ENCODE peak calls at places on chromosome 21, in ten cellular contexts. V, A, U, D, L, R, M, Q, K and F are unnamed samples.

GRCh38 chr21:36504067-36505058 is 24.4 kb upstream of the CLDN14 start:
- DNase-seq in L (no peak), A (no peak), M (peak; percentile 54), R (peak; percentile 51), U (peak; percentile 0), K (peak; percentile 12), Q (no peak), D (no peak), V (no peak), F (peak; percentile 50)

GRCh38 chr21:42013338-42013737 is 3.2 kb upstream of the ZBTB21 start:
- DNase-seq in V (no peak), U (peak; percentile 41), M (no peak), A (no peak), K (no peak), Q (no peak), L (no peak), R (no peak), D (no peak), F (no peak)

GRCh38 chr21:40846566-40847411 is at the start of gene DSCAM:
- DNase-seq in L (no peak), D (no peak), R (peak; percentile 32), Q (peak; percentile 86), V (no peak), A (no peak), U (no peak), K (no peak), M (no peak), F (no peak)

GRCh38 chr21:26846036-26846931 is 1.1 kb upstream of the ADAMTS1 start:
- DNase-seq in R (peak; percentile 14), L (peak; percentile 93), Q (peak; percentile 90), M (no peak), V (no peak), U (no peak), K (no peak), A (no peak), D (no peak), F (no peak)

GRCh38 chr21:28899220-28899619 is 93.5 kb downstream of the LTN1 start:
- DNase-seq in U (no peak), A (no peak), M (no peak), D (no peak), K (no peak), L (no peak), Q (no peak), V (no peak), R (no peak), F (no peak)

GRCh38 chr21:43364851-43365424 is 62.0 kb downstream of the SIK1 start:
- DNase-seq in U (no peak), L (no peak), Q (no peak), A (no peak), K (no peak), M (no peak), R (peak; percentile 65), V (no peak), D (no peak), F (no peak)

GRCh38 chr21:35377505-35378090 is 328.5 kb upstream of the RUNX1 start:
- DNase-seq in V (no peak), L (no peak), R (no peak), A (no peak), D (no peak), Q (no peak), K (no peak), M (no peak), U (no peak), F (no peak)

GRCh38 chr21:32414579-32415358 is 2.3 kb downstream of the EVA1C start:
- DNase-seq in U (no peak), K (no peak), D (no peak), R (no peak), M (no peak), V (no peak), L (no peak), Q (no peak), A (no peak), F (no peak)

GRCh38 chr21:45834026-45834715 is 147.4 kb upstream of the COL6A1 start:
- DNase-seq in V (no peak), U (no peak), K (no peak), Q (no peak), A (no peak), D (no peak), L (no peak), R (no peak), M (no peak), F (no peak)

GRCh38 chr21:46000731-46001641 is 19.4 kb downstream of the COL6A1 start:
- DNase-seq in A (no peak), U (no peak), D (no peak), Q (peak; percentile 54), K (no peak), L (peak; percentile 33), M (no peak), V (no peak), R (no peak), F (no peak)

GRCh38 chr21:32001390-32001789 is 128.6 kb downstream of the HUNK start:
- DNase-seq in U (no peak), A (no peak), M (no peak), V (no peak), R (peak; percentile 28), K (no peak), D (no peak), L (no peak), Q (no peak), F (no peak)

GRCh38 chr21:17925000-17925610 is 105.9 kb upstream of the C21orf91 start:
- DNase-seq in Q (peak; percentile 83), L (no peak), U (peak; percentile 38), D (no peak), M (peak; percentile 70), K (peak; percentile 31), V (no peak), R (peak; percentile 91), A (peak; percentile 19), F (peak; percentile 50)

GRCh38 chr21:27126140-27126539 is 159.3 kb upstream of the ADAMTS5 start:
- DNase-seq in L (no peak), M (no peak), K (no peak), D (no peak), Q (no peak), A (no peak), R (no peak), V (no peak), U (no peak), F (no peak)

GRCh38 chr21:36079010-36079649 is 9.3 kb downstream of the CBR1 start:
- DNase-seq in A (peak; percentile 43), D (no peak), K (no peak), V (peak; percentile 41), U (no peak), M (no peak), L (peak; percentile 38), R (no peak), Q (no peak), F (no peak)

GRCh38 chr21:35015435-35016024 is 33.6 kb downstream of the RUNX1 start:
- DNase-seq in M (no peak), L (no peak), K (no peak), Q (peak; percentile 5), A (no peak), U (no peak), V (no peak), R (no peak), D (no peak), F (no peak)

GRCh38 chr21:32886339-32886738 is 114.8 kb upstream of the PAXBP1 start:
- DNase-seq in D (no peak), K (no peak), M (peak; percentile 55), L (no peak), A (peak; percentile 20), U (no peak), V (no peak), R (no peak), Q (no peak), F (peak; percentile 73)

GRCh38 chr21:45377866-45378257 is 27.1 kb upstream of the COL18A1 start:
- DNase-seq in M (no peak), L (no peak), R (no peak), A (no peak), V (no peak), Q (no peak), U (no peak), D (no peak), K (no peak), F (no peak)

GRCh38 chr21:45264919-45265515 is 22.7 kb downstream of the POFUT2 start:
- DNase-seq in R (no peak), L (peak; percentile 15), D (no peak), A (no peak), Q (peak; percentile 35), M (no peak), U (no peak), K (no peak), V (peak; percentile 27), F (no peak)

GRCh38 chr21:38925923-38926322 is 120.2 kb downstream of the ETS2 start:
- DNase-seq in L (peak; percentile 74), K (no peak), U (no peak), R (no peak), Q (no peak), A (no peak), D (no peak), V (no peak), M (peak; percentile 42), F (peak; percentile 31)

GRCh38 chr21:35764586-35764985 is 295.7 kb downstream of the SETD4 start:
- DNase-seq in V (no peak), L (no peak), U (no peak), D (no peak), A (no peak), M (no peak), Q (no peak), K (no peak), R (no peak), F (no peak)

GRCh38 chr21:42191978-42192595 is 26.9 kb upstream of the ABCG1 start:
- DNase-seq in D (no peak), V (no peak), M (no peak), A (no peak), K (no peak), R (no peak), Q (no peak), L (no peak), U (no peak), F (no peak)

GRCh38 chr21:18529253-18529652 is 125.7 kb upstream of the TMPRSS15 start:
- DNase-seq in R (peak; percentile 58), K (no peak), V (no peak), Q (no peak), U (peak; percentile 5), L (no peak), M (no peak), A (no peak), D (peak; percentile 76), F (no peak)

GRCh38 chr21:31730687-31731111 is 1.2 kb downstream of the SCAF4 start:
- DNase-seq in L (no peak), R (peak; percentile 83), D (no peak), A (no peak), Q (peak; percentile 88), M (no peak), K (no peak), V (no peak), U (no peak), F (peak; percentile 17)

GRCh38 chr21:15061747-15062146 is 3.1 kb downstream of the NRIP1 start:
- DNase-seq in L (no peak), M (no peak), U (no peak), K (no peak), R (peak; percentile 57), D (no peak), V (no peak), A (no peak), Q (no peak), F (no peak)

GRCh38 chr21:21860888-21861287 is 862.7 kb downstream of the NCAM2 start:
- DNase-seq in U (no peak), D (no peak), V (no peak), L (no peak), K (no peak), M (no peak), A (no peak), Q (no peak), R (no peak), F (no peak)

GRCh38 chr21:34524671-34525601 is 12.9 kb upstream of the KCNE1 start:
- DNase-seq in R (peak; percentile 48), L (no peak), M (no peak), A (no peak), V (no peak), K (no peak), U (no peak), D (no peak), Q (peak; percentile 89), F (no peak)

GRCh38 chr21:16608209-16608830 is 878.5 kb downstream of the USP25 start:
- DNase-seq in V (no peak), U (no peak), Q (peak; percentile 50), L (no peak), M (no peak), K (no peak), A (no peak), R (peak; percentile 24), D (no peak), F (no peak)

GRCh38 chr21:46322351-46323226 is 1.1 kb downstream of the C21orf58 start:
- DNase-seq in M (no peak), U (no peak), A (no peak), K (no peak), R (no peak), Q (peak; percentile 58), L (no peak), D (no peak), V (no peak), F (peak; percentile 38)